ENCODE peak calls at places on chromosomes 13 and 19, in ten cellular contexts. S is spleen; H is Karpas-422; J is transverse colon; O is breast epithelium; E is sigmoid colon; P is AG04450; F is aorta; W is uterus; L is CD4-positive, alpha-beta T cell. B is an unnamed sample.

GRCh38 chr19:41016488-41017071 is 25.5 kb downstream of the CYP2B6 start:
- DNase-seq in S (no peak), H (no peak), L (no peak), F (no peak), P (no peak), E (no peak), O (no peak), W (no peak), J (no peak), B (no peak)

GRCh38 chr13:36131931-36132297 is 732 bp upstream of the DCLK1 start:
- DNase-seq in W (peak; percentile 64), L (no peak), S (no peak), F (peak; percentile 87), O (no peak), P (no peak), J (no peak), E (peak; percentile 85), H (no peak), B (peak; percentile 48)

GRCh38 chr19:48330012-48330681 is 4.8 kb downstream of the EMP3 start:
- DNase-seq in H (peak; percentile 97), W (peak; percentile 54), L (peak; percentile 74), F (peak; percentile 77), P (no peak), S (peak; percentile 94), J (peak; percentile 89), O (peak; percentile 88), E (peak; percentile 89), B (peak; percentile 32)

GRCh38 chr19:33477781-33478180 is 43.8 kb downstream of the PEPD start:
- DNase-seq in L (no peak), E (no peak), W (no peak), P (no peak), S (peak; percentile 6), O (no peak), F (peak; percentile 6), H (no peak), J (no peak), B (no peak)

GRCh38 chr19:2507109-2507508 is 31.2 kb downstream of the GADD45B start:
- DNase-seq in W (no peak), L (no peak), J (peak; percentile 61), H (peak; percentile 46), E (no peak), F (no peak), S (no peak), O (peak; percentile 55), P (no peak), B (no peak)

GRCh38 chr13:107993239-107993948 is 221.9 kb downstream of the LIG4 start:
- DNase-seq in H (no peak), W (no peak), S (no peak), F (no peak), E (no peak), O (no peak), P (no peak), J (no peak), L (no peak), B (no peak)

GRCh38 chr19:28358604-28359003 is 854.3 kb downstream of the UQCRFS1 start:
- DNase-seq in F (no peak), L (no peak), H (no peak), W (no peak), E (no peak), P (no peak), S (no peak), O (no peak), J (no peak), B (no peak)

GRCh38 chr13:22926176-22927007 is 254.4 kb upstream of the SGCG start:
- DNase-seq in L (no peak), P (no peak), J (peak; percentile 67), E (peak; percentile 94), S (peak; percentile 82), F (peak; percentile 86), H (no peak), O (peak; percentile 26), W (peak; percentile 87), B (peak; percentile 41)

GRCh38 chr13:58949646-58950045 is 1214.1 kb downstream of the DIAPH3 start:
- DNase-seq in W (no peak), H (no peak), F (no peak), P (no peak), E (no peak), O (no peak), S (no peak), L (no peak), J (no peak), B (no peak)

GRCh38 chr13:28267495-28267894 is 129.2 kb downstream of the PAN3 start:
- DNase-seq in W (no peak), O (no peak), L (no peak), H (no peak), E (no peak), P (no peak), J (no peak), S (no peak), F (no peak), B (no peak)
- H3K9me3 ChIP-seq in W (no peaks in the 10 kb centered on the region), O (no peaks in the 10 kb centered on the region), L (no peaks in the 10 kb centered on the region), H (no peaks in the 10 kb centered on the region), E (no peaks in the 10 kb centered on the region), P (no peaks in the 10 kb centered on the region), J (no peaks in the 10 kb centered on the region), S (no peaks in the 10 kb centered on the region), F (no peaks in the 10 kb centered on the region), B (no peaks in the 10 kb centered on the region)

GRCh38 chr19:35294328-35294727 is 2.4 kb downstream of the MAG start:
- DNase-seq in P (no peak), J (no peak), W (no peak), S (no peak), F (no peak), E (no peak), H (no peak), L (no peak), O (no peak), B (no peak)
- H3K27me3 ChIP-seq in P (peaks cover 14% of the 10 kb centered on the region), J (peaks cover 32% of the 10 kb centered on the region), W (no peaks in the 10 kb centered on the region), S (peaks cover 3% of the 10 kb centered on the region), F (no peaks in the 10 kb centered on the region), E (peaks cover 17% of the 10 kb centered on the region), H (no peaks in the 10 kb centered on the region), L (no peaks in the 10 kb centered on the region), O (no peaks in the 10 kb centered on the region), B (no peaks in the 10 kb centered on the region)

GRCh38 chr19:458091-459042 is 2.5 kb downstream of the SHC2 start:
- DNase-seq in E (no peak), S (no peak), L (no peak), W (no peak), P (no peak), F (no peak), O (no peak), J (no peak), H (no peak), B (no peak)

GRCh38 chr19:463483-464130 is 2.8 kb upstream of the SHC2 start:
- DNase-seq in E (no peak), L (no peak), F (peak; percentile 66), H (no peak), J (no peak), S (no peak), W (no peak), O (no peak), P (no peak), B (no peak)

GRCh38 chr19:459724-460511 is 915 bp downstream of the SHC2 start:
- DNase-seq in O (peak; percentile 38), F (peak; percentile 86), P (no peak), J (peak; percentile 60), L (peak; percentile 16), H (no peak), E (peak; percentile 89), W (peak; percentile 77), S (no peak), B (peak; percentile 43)

GRCh38 chr19:461664-462551 is 1.1 kb upstream of the SHC2 start:
- DNase-seq in P (no peak), L (no peak), J (peak; percentile 67), O (peak; percentile 31), W (peak; percentile 37), H (no peak), E (peak; percentile 80), F (peak; percentile 66), S (no peak), B (no peak)

DNA sequence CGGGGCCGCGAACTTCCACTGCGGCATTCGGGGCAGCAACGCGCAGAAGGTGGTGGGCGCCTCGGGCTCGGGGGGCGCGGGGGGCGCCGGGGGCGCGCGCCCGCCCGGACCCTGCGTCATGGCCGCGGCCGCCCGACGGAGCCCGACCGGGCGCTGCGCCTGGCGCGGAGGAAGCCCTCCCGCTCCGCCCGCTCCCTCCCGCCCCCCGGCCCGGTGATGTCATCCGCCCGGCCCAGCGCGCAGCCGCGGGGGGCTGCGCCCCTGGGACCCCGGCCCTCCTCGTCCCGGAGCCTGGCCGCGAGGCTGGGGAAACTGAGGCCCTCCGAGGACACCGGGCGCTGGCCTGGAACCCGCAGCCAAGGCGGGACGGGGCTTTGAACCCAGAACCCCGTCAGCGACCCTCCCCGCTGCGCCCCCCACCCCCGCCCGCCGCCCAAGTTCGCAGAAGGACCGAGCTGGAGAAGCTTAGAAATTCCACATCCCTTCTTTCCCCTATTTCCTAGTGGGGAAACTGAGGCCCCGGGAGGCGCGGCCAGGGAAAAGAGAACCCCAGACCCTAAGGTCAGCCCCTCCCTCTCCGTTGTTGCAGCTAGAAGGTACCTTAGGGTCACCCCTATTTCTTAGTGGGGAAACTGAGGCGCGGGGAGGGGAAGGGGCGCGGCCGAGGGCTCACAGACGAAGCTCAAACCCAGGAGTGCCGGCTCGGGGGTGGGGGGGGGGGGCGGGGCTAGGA is at the start of gene SHC2:
- DNase-seq in H (no peak), F (peak; percentile 79), L (no peak), E (peak; percentile 81), P (no peak), O (no peak), J (peak; percentile 34), W (peak; percentile 57), S (no peak), B (no peak)
- H3K9me3 ChIP-seq in H (no peaks in the 10 kb centered on the region), F (no peaks in the 10 kb centered on the region), L (no peaks in the 10 kb centered on the region), E (no peaks in the 10 kb centered on the region), P (peaks cover 30% of the 10 kb centered on the region), O (no peaks in the 10 kb centered on the region), J (no peaks in the 10 kb centered on the region), W (no peaks in the 10 kb centered on the region), S (no peaks in the 10 kb centered on the region), B (no peaks in the 10 kb centered on the region)

GRCh38 chr13:106486287-106486686 is 49.2 kb downstream of the EFNB2 start:
- DNase-seq in O (no peak), W (no peak), E (no peak), H (no peak), P (no peak), L (no peak), J (no peak), F (no peak), S (no peak), B (no peak)

GRCh38 chr13:106490887-106491321 is 44.6 kb downstream of the EFNB2 start:
- DNase-seq in W (no peak), O (no peak), S (no peak), P (no peak), F (no peak), E (no peak), H (no peak), L (no peak), J (no peak), B (no peak)

GRCh38 chr13:106490177-106490576 is 45.3 kb downstream of the EFNB2 start:
- DNase-seq in W (no peak), O (no peak), S (no peak), H (no peak), J (no peak), L (no peak), E (no peak), P (no peak), F (no peak), B (no peak)

GRCh38 chr13:106488075-106488474 is 47.4 kb downstream of the EFNB2 start:
- DNase-seq in E (no peak), F (no peak), W (no peak), J (peak; percentile 51), H (no peak), O (no peak), L (no peak), S (no peak), P (no peak), B (no peak)

DNA sequence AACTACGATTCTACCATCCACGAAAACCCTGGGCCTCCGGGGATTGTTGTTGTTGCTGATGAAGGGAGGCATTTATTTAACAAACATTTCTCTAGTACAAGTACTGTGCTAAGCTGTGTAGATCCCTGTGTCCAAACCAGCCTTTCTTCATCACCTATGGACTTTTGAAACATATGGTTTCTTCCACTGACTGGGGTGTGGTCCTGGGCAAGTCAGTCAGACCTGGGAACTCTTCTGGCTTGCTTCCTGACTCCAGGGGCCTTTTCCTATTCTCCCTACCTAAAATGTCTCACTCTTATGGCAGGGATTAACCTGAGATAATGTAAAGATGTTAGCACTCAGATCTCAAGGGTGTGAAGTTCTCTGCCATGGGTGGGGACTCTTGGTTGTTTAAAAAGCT is 46.8 kb downstream of the EFNB2 start:
- DNase-seq in L (no peak), S (no peak), H (no peak), E (no peak), W (no peak), F (no peak), O (no peak), J (no peak), P (no peak), B (no peak)
- H3K27me3 ChIP-seq in L (peaks cover 40% of the 10 kb centered on the region), S (peaks cover 35% of the 10 kb centered on the region), H (no peaks in the 10 kb centered on the region), E (no peaks in the 10 kb centered on the region), W (no peaks in the 10 kb centered on the region), F (no peaks in the 10 kb centered on the region), O (no peaks in the 10 kb centered on the region), J (no peaks in the 10 kb centered on the region), P (no peaks in the 10 kb centered on the region), B (no peaks in the 10 kb centered on the region)

B was measured in tibial nerve.